ENCODE peak calls at places on chromosomes 12 and 14, in four cellular contexts. H is Peyer's patch, X is body of pancreas, W is A549. C is an unnamed sample.

GRCh38 chr14:45252356-45253069 is 489 bp downstream of the MIS18BP1 start:
- DNase-seq in H (no peak), W (no peak), X (no peak), C (no peak)

GRCh38 chr12:92233346-92234015 is 87.8 kb upstream of the BTG1 start:
- DNase-seq in W (no peak), X (no peak), H (no peak), C (no peak)

GRCh38 chr12:32437095-32437515 is 37.7 kb downstream of the FGD4 start:
- DNase-seq in W (peak), X (no peak), H (no peak), C (no peak)

GRCh38 chr12:123431951-123432886 is 4.3 kb downstream of the RILPL2 start:
- DNase-seq in X (no peak), W (no peak), H (no peak), C (no peak)

GRCh38 chr14:73325630-73326299 is 88.5 kb downstream of the PAPLN start:
- DNase-seq in X (no peak), H (no peak), W (no peak), C (no peak)

GRCh38 chr14:35339761-35340406 is 47.7 kb downstream of the PSMA6 start:
- DNase-seq in X (no peak), H (no peak), W (no peak), C (no peak)

GRCh38 chr12:68469136-68469535 is 137.0 kb upstream of the MDM1 start:
- DNase-seq in X (no peak), H (no peak), W (no peak), C (no peak)

GRCh38 chr14:66485029-66485428 is 1.1 kb upstream of the CCDC196 start:
- DNase-seq in W (no peak), H (no peak), X (no peak), C (no peak)

GRCh38 chr12:27226319-27226984 is 17.6 kb upstream of the STK38L start:
- DNase-seq in H (no peak), W (no peak), X (no peak), C (no peak)

GRCh38 chr12:1297206-1297605 is 297.2 kb downstream of the FBXL14 start:
- DNase-seq in H (no peak), X (no peak), W (no peak), C (no peak)

GRCh38 chr14:54867011-54867410 is 35.6 kb downstream of the GCH1 start:
- DNase-seq in H (no peak), X (no peak), W (no peak), C (no peak)

GRCh38 chr14:35336171-35337073 is 44.2 kb downstream of the PSMA6 start:
- DNase-seq in W (peak), H (peak), X (peak), C (no peak)

GRCh38 chr14:99143793-99144192 is 128.2 kb downstream of the BCL11B start:
- DNase-seq in W (no peak), X (no peak), H (no peak), C (no peak)

GRCh38 chr12:79673334-79673733 is 17.4 kb downstream of the PAWR start:
- DNase-seq in W (no peak), X (no peak), H (no peak), C (no peak)

GRCh38 chr12:82407481-82407880 is 49.2 kb downstream of the METTL25 start:
- DNase-seq in H (no peak), X (no peak), W (no peak), C (no peak)

GRCh38 chr12:118357327-118358007 is 15.2 kb downstream of the TAOK3 start:
- DNase-seq in W (peak), X (no peak), H (no peak), C (peak)

GRCh38 chr14:55712505-55712904 is 132.5 kb downstream of the KTN1 start:
- DNase-seq in H (peak), W (no peak), X (no peak), C (no peak)

GRCh38 chr14:23095196-23096108 is at the start of gene C14orf119:
- DNase-seq in H (peak), X (peak), W (peak), C (peak)

GRCh38 chr12:43653289-43653915 is 101.4 kb upstream of the ADAMTS20 start:
- DNase-seq in X (no peak), H (no peak), W (no peak), C (no peak)

GRCh38 chr14:92586001-92586947 is 72.7 kb downstream of the RIN3 start:
- DNase-seq in H (no peak), W (no peak), X (no peak), C (no peak)

GRCh38 chr12:109461049-109461845 is 15.9 kb downstream of the KCTD10 start:
- DNase-seq in W (no peak), X (no peak), H (no peak), C (no peak)

GRCh38 chr14:68984686-68985085 is 5.6 kb upstream of the ACTN1 start:
- DNase-seq in H (no peak), W (no peak), X (no peak), C (no peak)

GRCh38 chr14:68983210-68983609 is 4.1 kb upstream of the ACTN1 start:
- DNase-seq in H (no peak), X (no peak), W (no peak), C (no peak)

GRCh38 chr14:68986926-68987652 is 8.0 kb upstream of the ACTN1 start:
- DNase-seq in H (no peak), X (no peak), W (no peak), C (no peak)

GRCh38 chr14:68986225-68986624 is 7.1 kb upstream of the ACTN1 start:
- DNase-seq in W (no peak), H (no peak), X (no peak), C (no peak)

GRCh38 chr14:68987653-68988036 is 8.5 kb upstream of the ACTN1 start:
- DNase-seq in W (peak), X (no peak), H (no peak), C (no peak)
- TF ChIP-seq POLR2A in W (no peak), X (no peak), H (no peak), C (no peak)

DNA sequence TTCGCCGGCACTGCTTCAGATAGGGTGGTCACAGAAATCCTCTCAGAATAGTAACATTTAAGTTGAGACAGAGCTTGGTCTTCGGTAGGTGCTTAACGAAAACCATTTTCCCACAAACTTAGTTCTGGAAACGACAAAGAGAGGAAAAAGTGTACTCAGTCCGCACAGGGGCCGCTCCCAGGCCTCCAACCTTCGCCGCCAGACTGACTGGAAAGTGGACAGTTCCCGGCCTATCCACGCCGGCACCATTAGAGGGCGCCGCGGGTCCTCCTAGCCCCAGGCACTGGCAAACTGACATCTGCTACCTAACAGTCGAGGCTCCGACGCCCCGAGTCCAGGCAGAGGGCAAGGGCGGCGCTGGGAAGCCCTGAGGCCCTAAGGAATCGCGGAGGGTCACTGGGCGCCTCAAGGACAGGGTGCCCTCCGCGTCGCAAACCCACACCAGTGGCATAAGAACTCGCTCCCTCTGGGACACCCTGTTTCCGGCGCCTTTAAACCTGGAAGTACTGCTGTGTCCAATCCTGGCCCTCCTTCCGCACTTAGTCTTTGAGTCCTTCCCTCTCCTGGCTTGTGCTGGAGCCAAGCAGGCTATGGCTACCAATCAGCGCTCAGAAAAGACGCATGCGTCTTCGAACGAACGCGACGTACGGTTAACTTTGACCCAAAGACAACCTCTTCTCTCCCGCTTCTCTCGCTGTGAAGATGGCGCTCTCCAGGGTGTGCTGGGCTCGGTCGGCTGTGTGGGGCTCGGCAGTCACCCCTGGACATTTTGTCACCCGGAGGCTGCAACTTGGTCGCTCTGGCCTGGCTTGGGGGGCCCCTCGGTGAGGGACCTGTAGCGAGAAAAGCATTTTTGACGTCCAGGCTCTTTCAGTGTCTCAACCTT is at the start of gene LETMD1:
- DNase-seq in W (peak), X (peak), H (peak), C (peak)
- TF ChIP-seq POLR2A in W (peak), X (peak), H (peak), C (peak)

GRCh38 chr12:115398311-115398781 is 714.4 kb upstream of the TBX3 start:
- DNase-seq in H (peak), X (no peak), W (peak), C (no peak)

GRCh38 chr12:115400011-115400410 is 716.0 kb upstream of the TBX3 start:
- DNase-seq in W (no peak), H (no peak), X (no peak), C (no peak)

GRCh38 chr12:115394498-115395220 is 710.7 kb upstream of the TBX3 start:
- DNase-seq in X (no peak), H (no peak), W (no peak), C (no peak)

GRCh38 chr12:115396567-115396966 is 712.6 kb upstream of the TBX3 start:
- DNase-seq in X (no peak), H (no peak), W (no peak), C (no peak)
- TF ChIP-seq POLR2A in X (no peak), H (no peak), W (no peak), C (no peak)

GRCh38 chr12:111529424-111530368 is 69.4 kb downstream of the ATXN2 start:
- DNase-seq in H (peak), X (peak), W (peak), C (peak)
- TF ChIP-seq POLR2A in H (no peak), X (no peak), W (no peak), C (no peak)

DNA sequence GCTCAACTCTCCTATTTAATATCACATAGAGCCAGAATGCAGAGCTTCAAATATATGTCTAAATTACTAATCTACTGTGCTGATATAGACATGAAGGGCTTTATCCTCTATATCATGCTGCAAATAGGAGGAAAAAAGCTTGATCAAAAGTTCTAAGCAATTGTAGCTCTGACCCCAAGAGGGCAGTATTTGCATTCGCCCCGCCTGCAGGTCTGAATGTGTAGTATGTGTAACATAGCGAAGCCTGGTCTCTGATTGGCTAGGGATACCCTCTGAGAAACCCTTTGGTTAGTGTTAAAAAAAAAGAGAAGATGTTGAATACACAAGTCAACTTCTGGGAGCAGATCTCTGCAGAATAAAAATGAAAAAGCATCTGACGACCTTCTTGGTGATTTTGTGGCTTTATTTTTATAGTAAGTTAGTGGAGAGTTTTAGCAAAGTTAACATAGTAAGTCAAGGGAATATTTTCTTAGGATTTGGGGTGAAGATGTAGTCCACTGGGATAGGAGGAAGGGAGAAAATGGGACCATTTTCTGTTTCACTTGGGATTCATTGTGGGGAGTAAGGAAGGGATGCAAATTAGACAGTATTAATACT is 151.6 kb upstream of the OR4E1 start:
- DNase-seq in X (no peak), W (peak), H (no peak), C (no peak)
- TF ChIP-seq POLR2A in X (no peak), W (no peak), H (no peak), C (no peak)

GRCh38 chr12:55963760-55964159 is 2.1 kb downstream of the PMEL start:
- DNase-seq in H (no peak), W (no peak), X (no peak), C (no peak)

GRCh38 chr12:55965240-55965639 is 602 bp downstream of the PMEL start:
- DNase-seq in H (no peak), X (no peak), W (no peak), C (no peak)

GRCh38 chr12:55969356-55969755 is 2.7 kb downstream of the CDK2 start:
- DNase-seq in H (no peak), W (no peak), X (no peak), C (no peak)

GRCh38 chr12:55965941-55966407 is at the start of gene PMEL:
- DNase-seq in X (no peak), H (no peak), W (no peak), C (no peak)

DNA sequence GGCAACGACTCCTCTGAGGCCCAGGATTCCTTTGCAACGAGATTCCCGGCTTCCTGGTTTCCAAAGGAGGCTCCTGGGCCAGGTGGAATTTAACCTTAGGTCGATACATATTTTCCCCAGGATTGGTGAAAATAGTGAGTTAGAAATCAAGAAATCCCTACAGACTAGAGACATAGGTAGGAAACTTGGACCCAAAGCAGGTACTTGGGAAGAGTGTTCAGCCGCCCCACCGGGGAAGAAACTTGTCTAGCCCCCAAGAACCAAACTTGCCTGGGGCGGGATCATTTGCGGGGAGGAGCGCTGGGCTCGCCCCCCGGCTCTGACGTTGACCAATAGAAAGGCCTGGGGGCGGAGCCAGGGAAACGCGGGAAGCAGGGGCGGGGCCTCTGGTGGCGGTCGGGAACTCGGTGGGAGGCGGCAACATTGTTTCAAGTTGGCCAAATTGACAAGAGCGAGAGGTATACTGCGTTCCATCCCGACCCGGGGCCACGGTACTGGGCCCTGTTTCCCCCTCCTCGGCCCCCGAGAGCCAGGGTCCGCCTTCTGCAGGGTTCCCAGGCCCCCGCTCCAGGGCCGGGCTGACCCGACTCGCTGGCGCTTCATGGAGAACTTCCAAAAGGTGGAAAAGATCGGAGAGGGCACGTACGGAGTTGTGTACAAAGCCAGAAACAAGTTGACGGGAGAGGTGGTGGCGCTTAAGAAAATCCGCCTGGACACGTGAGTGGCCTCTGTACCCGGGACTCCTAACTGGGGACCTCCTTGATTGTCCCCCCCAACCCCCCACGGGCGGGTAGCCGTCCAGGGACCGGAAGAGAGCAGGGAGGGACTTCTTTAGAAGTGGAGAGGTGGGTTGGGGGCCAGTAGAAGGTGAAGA is at the start of gene CDK2:
- DNase-seq in H (peak), X (peak), W (peak), C (peak)
- TF ChIP-seq POLR2A in H (peak), X (peak), W (peak), C (peak)

GRCh38 chr12:57940052-57940914 is 1.1 kb upstream of the ATP23 start:
- DNase-seq in X (no peak), W (no peak), H (no peak), C (no peak)

GRCh38 chr12:57934804-57935203 is 6.6 kb upstream of the ATP23 start:
- DNase-seq in W (no peak), X (no peak), H (no peak), C (no peak)

GRCh38 chr12:57936513-57936883 is 4.9 kb upstream of the ATP23 start:
- DNase-seq in X (no peak), H (no peak), W (no peak), C (no peak)

GRCh38 chr12:57939291-57939690 is 2.1 kb upstream of the ATP23 start:
- DNase-seq in H (no peak), X (no peak), W (no peak), C (no peak)

DNA sequence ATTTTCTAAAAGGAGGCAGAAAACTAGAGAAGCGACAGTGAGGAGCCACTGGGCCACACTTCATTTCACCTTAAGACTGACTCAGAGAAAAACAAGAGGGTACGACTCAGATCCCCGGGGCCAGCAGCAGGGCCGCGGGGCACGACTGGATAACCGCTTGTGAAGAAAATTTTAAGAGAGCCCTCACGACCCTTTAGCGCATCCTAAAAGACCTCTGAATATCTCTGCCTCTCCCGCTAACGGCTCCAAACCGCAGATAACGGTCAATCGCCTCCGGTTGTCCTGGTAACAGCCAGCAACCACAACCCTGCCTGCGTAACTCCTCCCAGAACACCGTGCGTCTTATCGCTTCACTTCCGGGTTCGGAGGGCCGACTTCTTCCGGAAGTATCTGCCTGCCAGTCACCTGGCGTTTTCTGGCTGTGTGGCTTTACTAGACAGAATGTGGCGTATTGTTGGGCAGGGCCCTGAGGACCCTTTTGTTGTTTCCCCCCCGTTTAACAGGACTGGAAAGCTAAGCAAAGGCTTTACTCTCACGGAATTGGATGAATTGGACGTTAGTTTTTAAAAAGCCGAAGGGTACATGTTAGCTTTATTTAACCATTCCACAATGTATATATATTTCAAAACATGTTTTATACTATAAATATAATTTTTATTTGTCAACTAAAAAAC is 5.4 kb upstream of the ATP23 start:
- DNase-seq in X (peak), W (peak), H (peak), C (peak)
- TF ChIP-seq POLR2A in X (peak), W (peak), H (peak), C (peak)